ENCODE peak calls at places on chromosome 11, in nine cellular contexts. One of them, this sample, is unnamed.

GRCh38 chr11:10382518-10382917 is 72.5 kb upstream of the AMPD3 start:
- DNase-seq in OCI-LY7: peak
- DNase-seq in PC-3: peak
- DNase-seq in hepatocyte: no peak
- DNase-seq in HCT116: peak
- DNase-seq in neural progenitor cell: no peak
- DNase-seq in MM.1S: no peak
- DNase-seq in GM23338: peak
- DNase-seq in SK-N-SH: no peak
- DNase-seq in this sample: peak

GRCh38 chr11:62242021-62242420 is at the start of gene SCGB1D2:
- DNase-seq in HCT116: no peak
- DNase-seq in SK-N-SH: peak
- DNase-seq in neural progenitor cell: peak
- DNase-seq in hepatocyte: no peak
- DNase-seq in PC-3: peak
- DNase-seq in OCI-LY7: no peak
- DNase-seq in GM23338: peak
- DNase-seq in MM.1S: no peak
- DNase-seq in this sample: no peak

GRCh38 chr11:35274909-35275807 is 136.2 kb downstream of the CD44 start:
- DNase-seq in GM23338: peak
- DNase-seq in PC-3: peak
- DNase-seq in HCT116: no peak
- DNase-seq in MM.1S: no peak
- DNase-seq in OCI-LY7: no peak
- DNase-seq in hepatocyte: peak
- DNase-seq in SK-N-SH: no peak
- DNase-seq in neural progenitor cell: peak
- DNase-seq in this sample: peak

GRCh38 chr11:77322926-77323590 is 21.6 kb upstream of the GDPD4 start:
- DNase-seq in OCI-LY7: no peak
- DNase-seq in PC-3: no peak
- DNase-seq in SK-N-SH: no peak
- DNase-seq in HCT116: no peak
- DNase-seq in MM.1S: no peak
- DNase-seq in neural progenitor cell: no peak
- DNase-seq in GM23338: no peak
- DNase-seq in hepatocyte: no peak
- DNase-seq in this sample: peak

GRCh38 chr11:86205415-86206268 is 38.9 kb upstream of the EED start:
- DNase-seq in SK-N-SH: no peak
- DNase-seq in PC-3: no peak
- DNase-seq in OCI-LY7: peak
- DNase-seq in GM23338: no peak
- DNase-seq in hepatocyte: no peak
- DNase-seq in neural progenitor cell: no peak
- DNase-seq in MM.1S: no peak
- DNase-seq in HCT116: no peak
- DNase-seq in this sample: no peak

GRCh38 chr11:113553235-113553634 is 78.0 kb upstream of the DRD2 start:
- DNase-seq in neural progenitor cell: peak
- DNase-seq in SK-N-SH: no peak
- DNase-seq in OCI-LY7: no peak
- DNase-seq in GM23338: peak
- DNase-seq in hepatocyte: peak
- DNase-seq in HCT116: peak
- DNase-seq in MM.1S: no peak
- DNase-seq in PC-3: peak
- DNase-seq in this sample: peak

GRCh38 chr11:30960387-30960992 is 374.3 kb upstream of the MPPED2 start:
- DNase-seq in GM23338: peak
- DNase-seq in OCI-LY7: peak
- DNase-seq in SK-N-SH: peak
- DNase-seq in neural progenitor cell: peak
- DNase-seq in MM.1S: peak
- DNase-seq in hepatocyte: peak
- DNase-seq in HCT116: peak
- DNase-seq in PC-3: peak
- DNase-seq in this sample: peak

GRCh38 chr11:66477256-66478201 is 2.7 kb upstream of the DPP3 start:
- DNase-seq in hepatocyte: no peak
- DNase-seq in OCI-LY7: no peak
- DNase-seq in MM.1S: no peak
- DNase-seq in neural progenitor cell: no peak
- DNase-seq in SK-N-SH: no peak
- DNase-seq in GM23338: peak
- DNase-seq in PC-3: no peak
- DNase-seq in HCT116: no peak
- DNase-seq in this sample: no peak

GRCh38 chr11:74673956-74674355 is 57.3 kb downstream of the CHRDL2 start:
- DNase-seq in neural progenitor cell: no peak
- DNase-seq in hepatocyte: no peak
- DNase-seq in HCT116: no peak
- DNase-seq in OCI-LY7: no peak
- DNase-seq in GM23338: no peak
- DNase-seq in MM.1S: no peak
- DNase-seq in SK-N-SH: no peak
- DNase-seq in PC-3: no peak
- DNase-seq in this sample: no peak

GRCh38 chr11:131889146-131889577 is 518.7 kb downstream of the NTM start:
- DNase-seq in GM23338: peak
- DNase-seq in HCT116: no peak
- DNase-seq in neural progenitor cell: peak
- DNase-seq in SK-N-SH: peak
- DNase-seq in PC-3: peak
- DNase-seq in OCI-LY7: no peak
- DNase-seq in hepatocyte: peak
- DNase-seq in MM.1S: no peak
- DNase-seq in this sample: peak

GRCh38 chr11:112459001-112459400 is 198.3 kb upstream of the PLET1 start:
- DNase-seq in OCI-LY7: no peak
- DNase-seq in hepatocyte: no peak
- DNase-seq in MM.1S: no peak
- DNase-seq in HCT116: no peak
- DNase-seq in PC-3: no peak
- DNase-seq in GM23338: no peak
- DNase-seq in SK-N-SH: no peak
- DNase-seq in neural progenitor cell: no peak
- DNase-seq in this sample: peak

GRCh38 chr11:33785609-33786008 is 11.3 kb upstream of the FBXO3 start:
- DNase-seq in SK-N-SH: no peak
- DNase-seq in neural progenitor cell: no peak
- DNase-seq in MM.1S: no peak
- DNase-seq in hepatocyte: no peak
- DNase-seq in PC-3: no peak
- DNase-seq in OCI-LY7: no peak
- DNase-seq in GM23338: no peak
- DNase-seq in HCT116: no peak
- DNase-seq in this sample: no peak

GRCh38 chr11:23123766-23124165 is 263.5 kb upstream of the CCDC179 start:
- DNase-seq in GM23338: no peak
- DNase-seq in neural progenitor cell: no peak
- DNase-seq in HCT116: no peak
- DNase-seq in MM.1S: no peak
- DNase-seq in OCI-LY7: no peak
- DNase-seq in PC-3: peak
- DNase-seq in SK-N-SH: no peak
- DNase-seq in hepatocyte: peak
- DNase-seq in this sample: peak

GRCh38 chr11:16923987-16924386 is 90.2 kb downstream of the PLEKHA7 start:
- DNase-seq in GM23338: no peak
- DNase-seq in neural progenitor cell: no peak
- DNase-seq in OCI-LY7: no peak
- DNase-seq in MM.1S: peak
- DNase-seq in PC-3: no peak
- DNase-seq in hepatocyte: peak
- DNase-seq in HCT116: no peak
- DNase-seq in SK-N-SH: no peak
- DNase-seq in this sample: no peak

DNA sequence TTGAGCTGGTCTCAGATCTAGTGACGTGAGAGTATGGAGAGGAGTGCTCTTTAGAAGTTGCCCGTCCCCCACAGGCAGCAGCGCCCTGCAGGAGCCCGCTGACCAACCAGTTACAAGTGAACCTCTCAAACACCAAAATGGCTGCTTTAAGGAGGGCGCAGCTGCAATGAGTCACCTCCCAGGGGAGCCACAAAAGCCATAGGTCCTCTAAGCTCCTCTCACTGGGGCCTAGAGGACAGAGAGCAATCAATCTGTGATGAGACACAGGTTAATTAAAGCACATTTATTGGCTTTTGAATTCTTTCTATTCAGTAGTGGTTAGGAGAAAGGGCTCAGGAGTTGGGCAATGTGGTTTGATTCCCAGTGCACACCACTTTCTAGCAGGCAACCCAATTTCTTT is 15.5 kb upstream of the RAPSN start:
- DNase-seq in hepatocyte: no peak
- DNase-seq in OCI-LY7: no peak
- DNase-seq in HCT116: no peak
- DNase-seq in PC-3: no peak
- DNase-seq in neural progenitor cell: peak
- DNase-seq in SK-N-SH: no peak
- DNase-seq in GM23338: peak
- DNase-seq in MM.1S: no peak
- DNase-seq in this sample: peak
- TF ChIP-seq EZH2phosphoT487 in hepatocyte: no peak
- TF ChIP-seq EZH2phosphoT487 in OCI-LY7: no peak
- TF ChIP-seq EZH2phosphoT487 in HCT116: no peak
- TF ChIP-seq EZH2phosphoT487 in PC-3: no peak
- TF ChIP-seq EZH2phosphoT487 in neural progenitor cell: no peak
- TF ChIP-seq EZH2phosphoT487 in SK-N-SH: no peak
- TF ChIP-seq EZH2phosphoT487 in GM23338: no peak
- TF ChIP-seq EZH2phosphoT487 in MM.1S: no peak
- TF ChIP-seq EZH2phosphoT487 in this sample: no peak

DNA sequence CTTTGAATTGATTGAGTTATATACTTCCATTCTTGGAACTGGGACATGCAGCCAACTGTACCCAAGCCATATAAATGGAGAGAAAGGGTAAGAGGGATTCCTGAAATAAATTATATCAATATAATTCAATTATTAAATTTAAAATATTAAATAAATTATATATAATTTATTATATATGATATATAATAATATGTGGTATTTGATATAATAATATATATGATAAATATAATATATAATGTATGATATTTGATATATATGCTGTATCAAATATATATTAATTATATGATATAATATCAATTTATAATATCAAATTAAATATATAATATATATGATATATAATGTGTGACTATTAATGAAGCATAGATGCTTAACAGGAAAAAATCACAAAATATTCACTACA is 677.0 kb downstream of the NELL1 start:
- DNase-seq in OCI-LY7: no peak
- DNase-seq in PC-3: no peak
- DNase-seq in MM.1S: no peak
- DNase-seq in hepatocyte: no peak
- DNase-seq in neural progenitor cell: no peak
- DNase-seq in HCT116: no peak
- DNase-seq in SK-N-SH: no peak
- DNase-seq in GM23338: no peak
- DNase-seq in this sample: no peak
- TF ChIP-seq EZH2phosphoT487 in OCI-LY7: no peak
- TF ChIP-seq EZH2phosphoT487 in PC-3: no peak
- TF ChIP-seq EZH2phosphoT487 in MM.1S: no peak
- TF ChIP-seq EZH2phosphoT487 in hepatocyte: no peak
- TF ChIP-seq EZH2phosphoT487 in neural progenitor cell: no peak
- TF ChIP-seq EZH2phosphoT487 in HCT116: no peak
- TF ChIP-seq EZH2phosphoT487 in SK-N-SH: no peak
- TF ChIP-seq EZH2phosphoT487 in GM23338: no peak
- TF ChIP-seq EZH2phosphoT487 in this sample: no peak

DNA sequence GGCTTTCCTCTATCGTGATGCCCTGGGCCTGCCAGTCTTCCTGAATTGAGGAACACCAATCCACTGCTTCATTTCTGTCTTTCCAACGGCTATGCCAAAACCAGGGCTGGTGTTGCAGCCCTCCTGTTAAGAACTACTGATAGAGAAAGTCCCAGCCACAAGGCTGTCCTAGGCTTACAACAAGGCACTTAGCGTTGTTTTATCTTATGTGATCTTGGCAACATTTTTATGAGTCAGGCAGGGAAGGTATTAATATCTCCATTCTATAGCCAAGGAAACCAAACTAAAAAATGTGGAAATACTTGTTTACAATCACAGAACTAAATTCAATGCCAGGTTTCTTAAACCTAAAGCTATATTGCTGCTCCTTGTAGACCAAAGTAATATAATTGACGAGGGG is 89.9 kb upstream of the AMOTL1 start:
- DNase-seq in hepatocyte: no peak
- DNase-seq in MM.1S: no peak
- DNase-seq in HCT116: no peak
- DNase-seq in OCI-LY7: no peak
- DNase-seq in GM23338: no peak
- DNase-seq in SK-N-SH: no peak
- DNase-seq in neural progenitor cell: no peak
- DNase-seq in PC-3: peak
- DNase-seq in this sample: peak
- TF ChIP-seq EZH2phosphoT487 in hepatocyte: no peak
- TF ChIP-seq EZH2phosphoT487 in MM.1S: no peak
- TF ChIP-seq EZH2phosphoT487 in HCT116: no peak
- TF ChIP-seq EZH2phosphoT487 in OCI-LY7: no peak
- TF ChIP-seq EZH2phosphoT487 in GM23338: no peak
- TF ChIP-seq EZH2phosphoT487 in SK-N-SH: no peak
- TF ChIP-seq EZH2phosphoT487 in neural progenitor cell: no peak
- TF ChIP-seq EZH2phosphoT487 in PC-3: no peak
- TF ChIP-seq EZH2phosphoT487 in this sample: no peak

GRCh38 chr11:36703055-36703404 is 105.0 kb upstream of the RAG2 start:
- DNase-seq in GM23338: no peak
- DNase-seq in HCT116: no peak
- DNase-seq in MM.1S: no peak
- DNase-seq in OCI-LY7: no peak
- DNase-seq in SK-N-SH: no peak
- DNase-seq in PC-3: no peak
- DNase-seq in hepatocyte: no peak
- DNase-seq in neural progenitor cell: no peak
- DNase-seq in this sample: no peak

GRCh38 chr11:36699271-36699670 is 101.2 kb upstream of the RAG2 start:
- DNase-seq in hepatocyte: no peak
- DNase-seq in HCT116: no peak
- DNase-seq in PC-3: no peak
- DNase-seq in MM.1S: no peak
- DNase-seq in neural progenitor cell: no peak
- DNase-seq in GM23338: no peak
- DNase-seq in OCI-LY7: no peak
- DNase-seq in SK-N-SH: no peak
- DNase-seq in this sample: no peak

DNA sequence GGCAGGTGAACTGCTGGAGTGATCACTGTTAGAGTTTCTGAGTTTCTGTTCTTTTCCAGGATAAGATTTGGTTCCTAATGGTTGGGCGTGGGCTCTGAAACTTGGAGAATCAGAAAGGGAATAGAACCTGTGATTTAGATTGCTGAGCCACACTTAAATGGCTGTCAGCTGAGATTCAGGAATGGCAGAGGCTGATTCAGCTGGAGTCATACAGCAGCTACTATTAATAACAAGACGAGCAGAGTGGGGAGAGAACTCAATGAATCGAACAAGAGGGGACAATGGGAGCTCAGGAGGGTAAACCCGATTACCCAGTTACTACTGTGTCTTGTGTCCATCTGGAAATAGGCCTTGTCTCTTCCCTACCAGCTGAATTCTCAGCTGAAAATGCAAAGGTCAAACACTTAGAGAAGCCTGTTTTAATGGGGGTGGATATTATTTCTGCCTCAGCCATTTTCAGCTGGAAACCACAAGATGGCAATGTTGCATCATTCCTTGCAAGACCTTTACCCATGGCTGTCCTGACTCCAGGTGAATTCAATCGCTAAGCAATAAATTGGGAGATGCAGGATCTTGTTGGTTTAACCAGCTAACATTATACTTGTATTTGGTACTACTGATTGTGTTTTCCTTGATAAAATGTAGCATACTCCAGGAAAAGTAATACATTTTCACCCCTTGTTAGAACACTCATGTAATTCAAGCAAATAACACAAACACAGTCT is 104.5 kb upstream of the RAG2 start:
- DNase-seq in SK-N-SH: peak
- DNase-seq in GM23338: peak
- DNase-seq in hepatocyte: peak
- DNase-seq in neural progenitor cell: peak
- DNase-seq in HCT116: peak
- DNase-seq in PC-3: peak
- DNase-seq in OCI-LY7: peak
- DNase-seq in MM.1S: peak
- DNase-seq in this sample: peak
- TF ChIP-seq EZH2phosphoT487 in SK-N-SH: no peak
- TF ChIP-seq EZH2phosphoT487 in GM23338: no peak
- TF ChIP-seq EZH2phosphoT487 in hepatocyte: no peak
- TF ChIP-seq EZH2phosphoT487 in neural progenitor cell: no peak
- TF ChIP-seq EZH2phosphoT487 in HCT116: no peak
- TF ChIP-seq EZH2phosphoT487 in PC-3: no peak
- TF ChIP-seq EZH2phosphoT487 in OCI-LY7: no peak
- TF ChIP-seq EZH2phosphoT487 in MM.1S: no peak
- TF ChIP-seq EZH2phosphoT487 in this sample: no peak